ENCODE peak calls at places on chromosome 14, in four cellular contexts. I is K562, W is H1, C is HepG2. T is an unnamed sample. For H3K4me1, the result is how much of the 10 kb centered on the place peaks cover.

GRCh38 chr14:22850944-22851790 is 14.8 kb downstream of the MMP14 start:
- DNase-seq in C (no peak), W (no peak), I (no peak), T (no peak)

GRCh38 chr14:67221248-67221981 is 19.8 kb upstream of the PALS1 start:
- DNase-seq in C (no peak), I (no peak), W (no peak), T (peak)

GRCh38 chr14:73428354-73428824 is 30.0 kb downstream of the NUMB start:
- DNase-seq in C (peak), I (no peak), W (no peak), T (no peak)

GRCh38 chr14:101019974-101020710 is 116.6 kb upstream of the RTL1 start:
- DNase-seq in W (no peak), C (no peak), I (no peak), T (no peak)

GRCh38 chr14:94971750-94972149 is 185.6 kb downstream of the DICER1 start:
- DNase-seq in I (no peak), W (no peak), C (no peak), T (no peak)

GRCh38 chr14:23114669-23115491 is 4.2 kb downstream of the CEBPE start:
- DNase-seq in I (no peak), C (peak), W (no peak), T (peak)

GRCh38 chr14:76877871-76878270 is 51.7 kb downstream of the LRRC74A start:
- DNase-seq in C (no peak), I (no peak), W (no peak), T (no peak)

GRCh38 chr14:72311116-72311515 is 378.9 kb downstream of the RGS6 start:
- DNase-seq in W (no peak), I (no peak), C (no peak), T (no peak)

GRCh38 chr14:68135566-68135965 is 316.0 kb downstream of the RAD51B start:
- DNase-seq in I (no peak), C (no peak), W (no peak), T (no peak)

GRCh38 chr14:63664143-63664460 is 22.4 kb upstream of the WDR89 start:
- DNase-seq in I (no peak), C (peak), W (no peak), T (no peak)

GRCh38 chr14:99348816-99349609 is 77.0 kb upstream of the BCL11B start:
- DNase-seq in C (no peak), W (no peak), I (no peak), T (no peak)

GRCh38 chr14:57290753-57291152 is 22.0 kb downstream of the AP5M1 start:
- DNase-seq in W (no peak), I (no peak), C (no peak), T (no peak)

GRCh38 chr14:33499687-33500086 is 451.2 kb downstream of the EGLN3 start:
- DNase-seq in W (no peak), C (no peak), I (no peak), T (no peak)

GRCh38 chr14:46818147-46818546 is 166.6 kb upstream of the RPL10L start:
- DNase-seq in I (no peak), W (peak), C (no peak), T (no peak)

GRCh38 chr14:38737657-38738056 is 365.4 kb downstream of the SEC23A start:
- DNase-seq in C (no peak), W (no peak), I (no peak), T (no peak)

GRCh38 chr14:58598028-58598850 is 39.5 kb upstream of the DACT1 start:
- DNase-seq in C (no peak), I (no peak), W (no peak), T (no peak)

GRCh38 chr14:55702501-55702900 is 122.5 kb downstream of the KTN1 start:
- DNase-seq in W (no peak), I (no peak), C (no peak), T (no peak)

GRCh38 chr14:79949906-79950305 is 261.4 kb downstream of the DIO2 start:
- DNase-seq in I (no peak), W (no peak), C (no peak), T (no peak)

GRCh38 chr14:30971586-30971985 is 53.9 kb upstream of the AP4S1 start:
- DNase-seq in W (no peak), C (no peak), I (no peak), T (no peak)

GRCh38 chr14:75831455-75831854 is 150.3 kb downstream of the TGFB3 start:
- DNase-seq in I (peak), W (no peak), C (peak), T (no peak)

GRCh38 chr14:68630611-68631013 is 162.3 kb downstream of the ZFP36L1 start:
- DNase-seq in W (no peak), I (no peak), C (peak), T (no peak)

GRCh38 chr14:90883782-90884181 is 67.6 kb upstream of the TTC7B start:
- DNase-seq in W (no peak), I (no peak), C (no peak), T (no peak)

GRCh38 chr14:22012452-22012851 is 338.8 kb upstream of the OR4E1 start:
- DNase-seq in W (no peak), I (no peak), C (no peak), T (no peak)

GRCh38 chr14:101359221-101360044 is 201.9 kb upstream of the DIO3 start:
- DNase-seq in C (no peak), I (no peak), W (no peak), T (no peak)

GRCh38 chr14:20667957-20668356 is 16.4 kb upstream of the RNASE4 start:
- DNase-seq in C (no peak), I (no peak), W (no peak), T (no peak)

GRCh38 chr14:100375273-100375962 is 52.3 kb downstream of the SLC25A47 start:
- DNase-seq in C (peak), W (peak), I (peak), T (peak)

GRCh38 chr14:73729556-73730265 is 15.5 kb upstream of the PNMA1 start:
- DNase-seq in C (no peak), W (no peak), I (no peak), T (no peak)

GRCh38 chr14:96940009-96940408 is 142.8 kb downstream of the VRK1 start:
- DNase-seq in I (peak), C (peak), W (no peak), T (no peak)

GRCh38 chr14:35553808-35554207 is 19.8 kb downstream of the INSM2 start:
- DNase-seq in C (no peak), I (no peak), W (no peak), T (no peak)

GRCh38 chr14:38339704-38340103 is 83.8 kb upstream of the CLEC14A start:
- DNase-seq in C (no peak), W (no peak), I (no peak), T (no peak)

GRCh38 chr14:78164226-78164853 is 5.8 kb upstream of the NRXN3 start:
- DNase-seq in W (peak), I (peak), C (peak), T (peak)

GRCh38 chr14:28375295-28375694 is 391.3 kb upstream of the FOXG1 start:
- DNase-seq in C (no peak), W (peak), I (no peak), T (no peak)

GRCh38 chr14:32109676-32110075 is 32.6 kb downstream of the ARHGAP5 start:
- DNase-seq in I (no peak), C (no peak), W (no peak), T (no peak)

GRCh38 chr14:100416921-100417451 is 93.8 kb downstream of the SLC25A47 start:
- DNase-seq in W (no peak), C (no peak), I (no peak), T (no peak)

GRCh38 chr14:102514987-102515733 is 5.6 kb upstream of the ANKRD9 start:
- DNase-seq in C (no peak), W (no peak), I (no peak), T (no peak)

GRCh38 chr14:102513899-102514772 is 4.6 kb upstream of the ANKRD9 start:
- DNase-seq in W (no peak), I (no peak), C (no peak), T (no peak)

GRCh38 chr14:102518063-102518648 is 8.6 kb upstream of the ANKRD9 start:
- DNase-seq in I (no peak), C (no peak), W (no peak), T (no peak)

GRCh38 chr14:102516531-102517411 is 7.2 kb upstream of the ANKRD9 start:
- DNase-seq in I (peak), W (no peak), C (peak), T (no peak)

GRCh38 chr14:102517412-102518062 is 8.0 kb upstream of the ANKRD9 start:
- DNase-seq in W (no peak), I (no peak), C (no peak), T (no peak)
- H2AFZ ChIP-seq in W (peak), I (peak), C (no peak), T (no peak)

GRCh38 chr14:88829685-88830302 is 5.3 kb downstream of the TTC8 start:
- DNase-seq in W (no peak), C (no peak), I (no peak), T (no peak)
- TF ChIP-seq FOSL1 in W (no peak), C (no peak), I (no peak), T (no peak)

GRCh38 chr14:92527724-92528123 is 14.1 kb downstream of the RIN3 start:
- DNase-seq in C (no peak), W (no peak), I (no peak), T (no peak)

GRCh38 chr14:92523752-92524151 is 10.2 kb downstream of the RIN3 start:
- DNase-seq in W (no peak), C (no peak), I (no peak), T (no peak)

GRCh38 chr14:92524603-92525185 is 11.1 kb downstream of the RIN3 start:
- DNase-seq in I (no peak), W (no peak), C (no peak), T (no peak)

GRCh38 chr14:92528486-92529100 is 15.0 kb downstream of the RIN3 start:
- DNase-seq in I (no peak), C (no peak), W (no peak), T (no peak)

DNA sequence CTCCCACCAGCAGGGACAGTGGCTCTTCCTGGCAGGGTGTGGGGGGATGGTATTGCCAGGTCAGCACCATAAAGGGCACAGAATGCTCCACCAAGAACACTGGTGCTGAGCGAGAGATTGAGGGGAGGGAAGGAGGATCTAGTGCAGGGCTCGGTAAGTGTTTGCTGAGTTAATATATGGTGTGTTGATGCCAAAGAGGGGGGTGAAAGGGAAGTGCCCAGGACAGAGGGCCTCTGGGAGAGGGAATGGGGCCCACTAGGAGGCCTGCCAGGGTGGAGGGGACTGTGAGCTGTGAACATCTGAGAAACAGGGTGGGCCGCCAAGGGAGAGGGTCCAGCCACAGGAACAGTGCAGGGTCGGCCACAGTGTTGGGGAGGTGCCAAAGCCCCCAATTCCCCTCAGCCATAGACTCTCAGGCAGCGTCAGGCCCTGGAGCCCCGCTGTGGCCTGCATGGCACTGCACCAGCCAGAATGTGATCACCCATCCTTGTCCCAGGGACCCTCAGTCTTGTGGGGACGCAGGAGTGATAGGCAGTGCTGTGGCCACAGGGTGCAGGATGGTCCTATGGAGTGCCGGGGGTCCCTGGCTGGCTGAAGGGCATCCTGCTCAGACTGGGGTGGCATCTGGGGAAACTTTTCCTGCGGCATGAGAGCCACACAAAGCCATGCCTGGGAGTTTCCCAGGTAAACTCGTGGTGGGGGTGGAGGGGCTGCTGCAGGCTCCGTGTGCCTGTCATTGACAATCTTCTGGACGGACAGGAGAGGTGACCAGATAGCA is 11.9 kb downstream of the RIN3 start:
- DNase-seq in I (no peak), W (no peak), C (no peak), T (no peak)
- H3K4me1 ChIP-seq in I (under half), W (under half), C (under half), T (under half)

GRCh38 chr14:92325835-92326234 is 2.9 kb downstream of the SLC24A4 start:
- DNase-seq in C (no peak), W (no peak), I (no peak), T (no peak)

GRCh38 chr14:92323916-92324818 is 1.2 kb downstream of the SLC24A4 start:
- DNase-seq in I (no peak), W (no peak), C (no peak), T (no peak)

GRCh38 chr14:92323031-92323915 is at the start of gene SLC24A4:
- DNase-seq in W (no peak), I (no peak), C (no peak), T (no peak)

GRCh38 chr14:92321701-92322100 is 1.3 kb upstream of the SLC24A4 start:
- DNase-seq in I (no peak), W (no peak), C (no peak), T (no peak)

GRCh38 chr14:92322516-92322915 is 449 bp upstream of the SLC24A4 start:
- DNase-seq in I (no peak), C (no peak), W (no peak), T (no peak)
- H2AFZ ChIP-seq in I (no peak), C (no peak), W (peak), T (no peak)

GRCh38 chr14:50862171-50862570 is 9.7 kb upstream of the ABHD12B start:
- DNase-seq in W (no peak), I (no peak), C (peak), T (no peak)
- TF ChIP-seq FOSL1 in W (no peak), I (no peak), C (no peak), T (no peak)

GRCh38 chr14:61599959-61600358 is 95.4 kb upstream of the HIF1A start:
- DNase-seq in I (no peak), C (no peak), W (no peak), T (no peak)

GRCh38 chr14:61602733-61603077 is 92.6 kb upstream of the HIF1A start:
- DNase-seq in I (no peak), C (peak), W (no peak), T (no peak)

GRCh38 chr14:61596985-61597384 is 98.3 kb upstream of the HIF1A start:
- DNase-seq in I (no peak), C (no peak), W (no peak), T (no peak)

GRCh38 chr14:61601923-61602732 is 93.2 kb upstream of the HIF1A start:
- DNase-seq in C (no peak), W (no peak), I (no peak), T (no peak)

DNA sequence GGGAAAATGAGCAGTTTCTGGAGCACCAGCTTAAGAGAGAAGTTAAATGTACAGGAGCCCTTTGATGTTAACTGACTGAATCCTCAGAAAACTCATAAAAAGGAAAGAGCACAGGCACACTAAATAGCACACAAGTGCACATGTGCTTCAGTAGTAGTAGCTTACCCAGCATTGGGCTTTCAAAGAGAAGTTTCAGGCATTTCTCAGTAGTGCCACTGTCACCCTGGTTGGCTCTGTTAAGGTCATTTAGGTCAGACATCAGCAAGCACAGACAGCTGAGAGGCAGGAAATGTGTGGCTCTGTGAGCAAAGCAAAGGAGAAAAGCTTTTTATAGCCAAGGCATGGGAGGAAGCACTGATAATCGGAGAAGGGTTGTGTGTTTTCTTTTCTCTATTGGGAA is 96.3 kb upstream of the HIF1A start:
- DNase-seq in C (peak), I (no peak), W (no peak), T (no peak)
- H3K4me1 ChIP-seq in C (half or more), I (under half), W (under half), T (under half)